ENCODE peak calls at places on chromosomes 16 and 17, in eight cellular contexts. H is Peyer's patch, T is EH, L is left ventricle myocardium superior, D is GM03348, F is WERI-Rb-1, I is NCI-H1694 treated with DMSO at 0.1 percent for 48 hours, J is bronchial epithelial cell. V is an unnamed sample.

GRCh38 chr16:50615891-50616290 is 65.2 kb downstream of the SNX20 start:
- DNase-seq in T (no peak), I (peak; percentile 81), D (no peak), J (no peak), H (no peak), F (no peak), L (no peak), V (no peak)

GRCh38 chr17:50593321-50593720 is 32.8 kb downstream of the CACNA1G start:
- DNase-seq in H (no peak), T (peak; percentile 34), L (peak; percentile 69), I (peak; percentile 49), D (no peak), J (no peak), F (peak; percentile 99), V (peak; percentile 39)

GRCh38 chr17:83091257-83092141 is 12.1 kb downstream of the METRNL start:
- DNase-seq in D (no peak), F (no peak), L (peak; percentile 78), T (no peak), H (peak; percentile 91), I (no peak), J (peak; percentile 40), V (no peak)

GRCh38 chr17:46056800-46057304 is 57.8 kb downstream of the STH start:
- DNase-seq in J (peak; percentile 46), I (no peak), H (no peak), L (no peak), F (no peak), D (peak; percentile 55), T (peak; percentile 86), V (no peak)

GRCh38 chr17:76727745-76728456 is 1.3 kb downstream of the METTL23 start:
- DNase-seq in D (no peak), I (no peak), T (peak; percentile 33), F (no peak), J (no peak), H (peak; percentile 54), L (no peak), V (no peak)

GRCh38 chr17:4072487-4073157 is 70.2 kb downstream of the ZZEF1 start:
- DNase-seq in H (no peak), D (peak; percentile 42), T (peak; percentile 70), F (no peak), J (peak; percentile 43), L (no peak), I (no peak), V (peak; percentile 41)

GRCh38 chr17:61291457-61292311 is 108.0 kb upstream of the TBX2 start:
- DNase-seq in L (no peak), H (no peak), D (no peak), J (no peak), F (no peak), I (no peak), T (peak; percentile 67), V (no peak)

GRCh38 chr16:89354325-89354724 is 136.0 kb downstream of the ANKRD11 start:
- DNase-seq in F (no peak), D (no peak), I (no peak), L (peak; percentile 78), T (no peak), J (no peak), H (no peak), V (no peak)

GRCh38 chr16:50946098-50946497 is 204.2 kb downstream of the CYLD start:
- DNase-seq in F (no peak), D (no peak), J (no peak), I (no peak), T (no peak), H (no peak), L (no peak), V (no peak)

GRCh38 chr17:55825213-55825612 is 74.4 kb downstream of the PCTP start:
- DNase-seq in D (no peak), L (no peak), I (peak; percentile 39), F (no peak), H (no peak), T (no peak), J (peak; percentile 27), V (peak; percentile 1)

GRCh38 chr16:76741623-76742022 is 449.4 kb upstream of the MON1B start:
- DNase-seq in F (no peak), I (no peak), H (no peak), T (no peak), D (no peak), J (no peak), L (no peak), V (no peak)

GRCh38 chr17:72935984-72936383 is 156.5 kb downstream of the SLC39A11 start:
- DNase-seq in F (no peak), L (no peak), D (no peak), H (no peak), I (no peak), J (no peak), T (peak; percentile 30), V (no peak)

GRCh38 chr17:73722163-73722562 is 77.9 kb upstream of the SDK2 start:
- DNase-seq in F (peak; percentile 75), H (no peak), L (no peak), T (no peak), D (no peak), I (peak; percentile 49), J (no peak), V (no peak)

GRCh38 chr16:46883353-46883689 is 841 bp upstream of the GPT2 start:
- DNase-seq in F (no peak), T (no peak), D (no peak), L (no peak), I (no peak), H (no peak), J (no peak), V (no peak)

GRCh38 chr16:49856741-49857330 is 924 bp upstream of the ZNF423 start:
- DNase-seq in J (peak; percentile 11), D (peak; percentile 87), T (peak; percentile 70), H (peak; percentile 85), F (peak; percentile 85), L (peak; percentile 88), I (peak; percentile 36), V (peak; percentile 78)

GRCh38 chr16:85302018-85302847 is 190.0 kb upstream of the CIBAR2 start:
- DNase-seq in F (peak; percentile 77), T (peak; percentile 43), D (peak; percentile 35), J (peak; percentile 42), H (no peak), L (no peak), I (no peak), V (no peak)

GRCh38 chr17:3976675-3977171 is 12.5 kb upstream of the ATP2A3 start:
- DNase-seq in H (peak; percentile 90), T (no peak), L (peak; percentile 94), D (no peak), J (no peak), F (no peak), I (no peak), V (peak; percentile 73)

GRCh38 chr16:49092704-49093103 is 188.9 kb downstream of the CBLN1 start:
- DNase-seq in H (no peak), I (no peak), D (no peak), L (no peak), F (no peak), T (no peak), J (peak; percentile 18), V (no peak)

GRCh38 chr16:49021136-49021535 is 260.5 kb downstream of the CBLN1 start:
- DNase-seq in L (no peak), T (peak; percentile 83), D (peak; percentile 35), F (peak; percentile 38), J (peak; percentile 46), I (peak; percentile 53), H (no peak), V (peak; percentile 97)

V was measured in G401.